ENCODE peak calls at places on chromosomes 3 and 15, in nine cellular contexts. V, M, T, Q, H, E, A, S and L are unnamed samples.

GRCh38 chr3:137039570-137039969 is 81.8 kb downstream of the IL20RB start:
- DNase-seq in V (no peak), M (no peak), T (no peak), Q (no peak), H (no peak), E (no peak), A (no peak), S (no peak), L (no peak)

GRCh38 chr15:92112180-92112579 is 258.7 kb downstream of the SLCO3A1 start:
- DNase-seq in V (no peak), M (no peak), T (no peak), Q (peak; percentile 33), H (no peak), E (no peak), A (no peak), S (no peak), L (no peak)

GRCh38 chr15:29889545-29890329 is 67.5 kb upstream of the TJP1 start:
- DNase-seq in V (no peak), M (no peak), T (no peak), Q (no peak), H (peak; percentile 64), E (no peak), A (no peak), S (no peak), L (no peak)

GRCh38 chr3:113498221-113499005 is 16.5 kb downstream of the SPICE1 start:
- DNase-seq in V (no peak), M (no peak), T (no peak), Q (peak; percentile 88), H (no peak), E (no peak), A (no peak), S (no peak), L (no peak)

GRCh38 chr3:194396561-194396896 is 2.5 kb downstream of the GP5 start:
- DNase-seq in V (no peak), M (no peak), T (peak; percentile 68), Q (no peak), H (no peak), E (no peak), A (no peak), S (no peak), L (no peak)

GRCh38 chr3:179038216-179038898 is 33.3 kb downstream of the ZMAT3 start:
- DNase-seq in V (no peak), M (no peak), T (no peak), Q (no peak), H (no peak), E (no peak), A (no peak), S (no peak), L (no peak)

GRCh38 chr3:101252897-101253296 is 67.5 kb downstream of the IMPG2 start:
- DNase-seq in V (no peak), M (peak; percentile 51), T (no peak), Q (no peak), H (no peak), E (no peak), A (no peak), S (no peak), L (peak; percentile 33)

GRCh38 chr3:111906667-111907066 is 47.6 kb downstream of the PHLDB2 start:
- DNase-seq in V (no peak), M (no peak), T (no peak), Q (peak; percentile 79), H (no peak), E (no peak), A (no peak), S (no peak), L (no peak)

GRCh38 chr3:50342818-50343633 is 2.4 kb upstream of the RASSF1 start:
- DNase-seq in V (no peak), M (no peak), T (no peak), Q (no peak), H (peak; percentile 80), E (no peak), A (no peak), S (no peak), L (peak; percentile 19)

GRCh38 chr15:79769081-79769481 is 127.7 kb downstream of the MTHFS start:
- DNase-seq in V (no peak), M (no peak), T (peak; percentile 41), Q (no peak), H (no peak), E (no peak), A (no peak), S (peak; percentile 21), L (no peak)

DNA sequence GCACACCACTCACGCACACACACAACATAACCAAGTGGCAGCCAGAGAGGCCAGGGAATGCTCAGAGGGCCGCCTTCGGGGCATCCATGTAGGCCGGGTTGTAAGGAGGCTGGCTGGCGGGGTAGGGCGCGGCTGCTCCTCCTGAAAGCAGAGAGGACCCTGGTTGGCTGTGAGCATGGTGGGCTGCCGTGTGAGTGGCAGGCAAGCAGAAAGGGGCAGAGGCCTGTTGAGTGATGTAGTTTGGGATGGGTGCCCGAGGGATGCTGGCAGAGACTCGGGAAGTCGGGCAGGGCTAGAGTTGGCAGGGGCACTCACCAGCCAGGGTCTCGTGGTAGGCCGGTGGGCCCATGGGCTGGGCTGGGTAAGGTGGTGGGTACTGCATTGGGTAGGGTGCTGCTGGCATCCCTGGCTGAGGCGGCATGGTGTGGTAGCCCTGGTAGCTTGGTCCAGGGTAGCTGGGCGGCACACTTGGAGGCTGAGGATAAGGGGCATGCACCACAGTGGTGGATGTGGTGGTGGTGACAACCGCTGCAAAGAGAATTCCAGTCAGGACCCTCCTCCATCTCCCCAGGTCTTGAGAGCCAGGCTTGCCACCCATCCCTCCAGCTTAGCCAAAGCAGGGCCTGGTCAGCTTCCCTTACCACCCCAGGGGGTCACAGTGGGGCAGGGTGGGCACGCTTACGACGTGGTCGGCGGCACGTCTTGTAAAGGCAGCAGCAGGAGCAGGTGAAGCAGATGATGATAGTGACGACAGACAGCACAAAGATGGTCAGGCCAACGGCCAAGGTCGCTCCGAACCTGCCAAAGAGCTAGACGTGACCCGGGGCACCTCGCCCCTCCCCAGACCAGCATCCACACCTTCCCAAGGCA is 22.7 kb downstream of the ATRIP start:
- DNase-seq in V (no peak), M (no peak), T (peak; percentile 38), Q (no peak), H (peak; percentile 46), E (no peak), A (peak; percentile 34), S (no peak), L (no peak)
- H3K4me1 ChIP-seq in V (no peaks in the 10 kb centered on the region), M (peaks cover 35% of the 10 kb centered on the region), T (peaks cover 68% of the 10 kb centered on the region), Q (peaks cover 34% of the 10 kb centered on the region), H (peaks cover 12% of the 10 kb centered on the region), E (peaks cover 78% of the 10 kb centered on the region), A (peaks cover 64% of the 10 kb centered on the region), S (peaks cover 72% of the 10 kb centered on the region), L (peaks cover 21% of the 10 kb centered on the region)

GRCh38 chr15:58442122-58442521 is 10.3 kb downstream of the LIPC start:
- DNase-seq in V (no peak), M (no peak), T (no peak), Q (peak; percentile 34), H (no peak), E (no peak), A (no peak), S (no peak), L (no peak)

GRCh38 chr15:58441376-58442070 is 9.7 kb downstream of the LIPC start:
- DNase-seq in V (no peak), M (no peak), T (no peak), Q (peak; percentile 86), H (no peak), E (no peak), A (no peak), S (no peak), L (no peak)

GRCh38 chr15:58438956-58439355 is 7.2 kb downstream of the LIPC start:
- DNase-seq in V (no peak), M (peak; percentile 36), T (no peak), Q (peak; percentile 37), H (peak; percentile 68), E (no peak), A (no peak), S (peak; percentile 46), L (peak; percentile 32)

GRCh38 chr15:58440922-58441321 is 9.1 kb downstream of the LIPC start:
- DNase-seq in V (peak; percentile 60), M (no peak), T (peak; percentile 62), Q (no peak), H (peak; percentile 83), E (no peak), A (peak; percentile 82), S (no peak), L (no peak)

GRCh38 chr15:58440181-58440910 is 8.6 kb downstream of the LIPC start:
- DNase-seq in V (peak; percentile 54), M (no peak), T (no peak), Q (peak; percentile 64), H (peak; percentile 22), E (no peak), A (no peak), S (no peak), L (no peak)
- H3K4me1 ChIP-seq in V (peaks cover 19% of the 10 kb centered on the region), M (peaks cover 12% of the 10 kb centered on the region), T (peaks cover 65% of the 10 kb centered on the region), Q (peaks cover 27% of the 10 kb centered on the region), H (peaks cover 22% of the 10 kb centered on the region), E (no peaks in the 10 kb centered on the region), A (peaks cover 32% of the 10 kb centered on the region), S (no peaks in the 10 kb centered on the region), L (no peaks in the 10 kb centered on the region)

GRCh38 chr15:63041982-63042878 is at the start of gene TPM1:
- DNase-seq in V (peak; percentile 74), M (peak; percentile 91), T (peak; percentile 53), Q (peak; percentile 91), H (peak; percentile 96), E (no peak), A (peak; percentile 92), S (no peak), L (peak; percentile 76)
- H3K4me1 ChIP-seq in V (no peaks in the 10 kb centered on the region), M (peaks cover 7% of the 10 kb centered on the region), T (no peaks in the 10 kb centered on the region), Q (peaks cover 34% of the 10 kb centered on the region), H (peaks cover 18% of the 10 kb centered on the region), E (peaks cover 6% of the 10 kb centered on the region), A (peaks cover 8% of the 10 kb centered on the region), S (no peaks in the 10 kb centered on the region), L (peaks cover 39% of the 10 kb centered on the region)

GRCh38 chr15:57057134-57057930 is 138.9 kb downstream of the TCF12 start:
- DNase-seq in V (no peak), M (no peak), T (no peak), Q (no peak), H (no peak), E (no peak), A (no peak), S (no peak), L (no peak)

GRCh38 chr15:57064033-57064432 is 145.6 kb downstream of the TCF12 start:
- DNase-seq in V (no peak), M (no peak), T (no peak), Q (no peak), H (no peak), E (no peak), A (no peak), S (no peak), L (no peak)

GRCh38 chr15:57061281-57061680 is 142.8 kb downstream of the TCF12 start:
- DNase-seq in V (no peak), M (no peak), T (no peak), Q (no peak), H (no peak), E (no peak), A (no peak), S (no peak), L (no peak)

GRCh38 chr15:57061696-57062095 is 143.3 kb downstream of the TCF12 start:
- DNase-seq in V (no peak), M (no peak), T (no peak), Q (no peak), H (no peak), E (no peak), A (no peak), S (no peak), L (no peak)

GRCh38 chr15:57060799-57061198 is 142.4 kb downstream of the TCF12 start:
- DNase-seq in V (no peak), M (no peak), T (no peak), Q (peak; percentile 90), H (no peak), E (no peak), A (no peak), S (no peak), L (no peak)
- H3K4me1 ChIP-seq in V (peaks cover 27% of the 10 kb centered on the region), M (no peaks in the 10 kb centered on the region), T (peaks cover 4% of the 10 kb centered on the region), Q (peaks cover 36% of the 10 kb centered on the region), H (no peaks in the 10 kb centered on the region), E (no peaks in the 10 kb centered on the region), A (peaks cover 3% of the 10 kb centered on the region), S (no peaks in the 10 kb centered on the region), L (peaks cover 11% of the 10 kb centered on the region)